ENCODE peak calls at places on chromosomes 1 and 21, in seven cellular contexts. L is heart right ventricle, D is left ventricle myocardium inferior, X is T-helper 2 cell, M is germinal center, I is ACHN, C is ELR. J is an unnamed sample.

GRCh38 chr1:25867210-25867991 is 8.1 kb downstream of the PAQR7 start:
- DNase-seq in I (peak), M (no peak), C (no peak), L (no peak), X (no peak), D (no peak), J (no peak)

GRCh38 chr1:42938596-42939184 is 20.0 kb downstream of the SLC2A1 start:
- DNase-seq in I (no peak), M (no peak), L (no peak), X (no peak), C (no peak), D (no peak), J (no peak)

GRCh38 chr21:18350216-18350615 is 53.4 kb downstream of the TMPRSS15 start:
- DNase-seq in D (no peak), I (no peak), L (no peak), C (no peak), M (no peak), X (no peak), J (no peak)

GRCh38 chr1:75053207-75053606 is 81.0 kb upstream of the LHX8 start:
- DNase-seq in L (no peak), M (no peak), X (no peak), D (no peak), C (peak), I (peak), J (no peak)

GRCh38 chr1:207286747-207287528 is 34.5 kb upstream of the CD55 start:
- DNase-seq in D (no peak), X (no peak), I (no peak), M (no peak), C (no peak), L (no peak), J (no peak)

GRCh38 chr1:172742599-172743500 is 83.9 kb downstream of the FASLG start:
- DNase-seq in C (peak), D (no peak), I (peak), X (no peak), L (no peak), M (peak), J (no peak)

GRCh38 chr1:43914576-43915525 is 18.8 kb upstream of the ARTN start:
- DNase-seq in C (no peak), I (no peak), X (no peak), D (no peak), M (no peak), L (no peak), J (no peak)

GRCh38 chr1:236908669-236909068 is 95.6 kb downstream of the MT1HL1 start:
- DNase-seq in M (no peak), L (no peak), C (no peak), X (no peak), I (no peak), D (no peak), J (no peak)

J was measured in left lung.